ENCODE peak calls at places on chromosomes 6 and 20, in five cellular contexts. R, Y, S, A and G are unnamed samples.

GRCh38 chr6:154916857-154917256 is 78.3 kb upstream of the TIAM2 start:
- DNase-seq in Y (no peak), R (no peak), S (no peak), A (no peak), G (no peak)

GRCh38 chr6:139442188-139442625 is 67.8 kb upstream of the CITED2 start:
- DNase-seq in A (no peak), Y (no peak), R (no peak), S (no peak), G (no peak)

GRCh38 chr6:63975685-63976084 is 340.1 kb downstream of the PHF3 start:
- DNase-seq in Y (no peak), A (peak; percentile 21), R (no peak), S (peak; percentile 17), G (no peak)

GRCh38 chr6:89297695-89298351 is 17.3 kb downstream of the GABRR2 start:
- DNase-seq in S (peak; percentile 98), A (peak; percentile 97), R (no peak), Y (peak; percentile 64), G (peak; percentile 97)

GRCh38 chr20:25076731-25077609 is 5.0 kb downstream of the VSX1 start:
- DNase-seq in R (no peak), S (no peak), Y (peak; percentile 89), A (peak; percentile 52), G (peak; percentile 10)

GRCh38 chr6:95357380-95358025 is 219.8 kb upstream of the MANEA start:
- DNase-seq in S (no peak), R (no peak), Y (no peak), A (no peak), G (no peak)

GRCh38 chr6:110874880-110875547 is 429 bp downstream of the AMD1 start:
- DNase-seq in S (no peak), A (peak; percentile 27), R (peak; percentile 82), Y (no peak), G (peak; percentile 64)

GRCh38 chr6:121305957-121306607 is 28.2 kb downstream of the TBC1D32 start:
- DNase-seq in S (peak; percentile 45), A (peak; percentile 62), R (no peak), Y (peak; percentile 2), G (peak; percentile 39)

GRCh38 chr6:22756365-22756764 is 187.0 kb downstream of the HDGFL1 start:
- DNase-seq in S (peak; percentile 52), Y (no peak), A (no peak), R (no peak), G (peak; percentile 83)

GRCh38 chr20:49161428-49162152 is 26.5 kb downstream of the STAU1 start:
- DNase-seq in A (no peak), R (no peak), S (no peak), Y (no peak), G (no peak)

GRCh38 chr6:135693971-135694370 is 157.5 kb upstream of the PDE7B start:
- DNase-seq in R (no peak), Y (no peak), S (no peak), A (no peak), G (no peak)

GRCh38 chr6:153489479-153489878 is 358.4 kb upstream of the RGS17 start:
- DNase-seq in R (no peak), S (no peak), Y (no peak), A (no peak), G (no peak)

GRCh38 chr6:33192671-33193602 is 670 bp upstream of the COL11A2 start:
- DNase-seq in R (no peak), Y (no peak), A (peak; percentile 29), S (no peak), G (no peak)

GRCh38 chr6:28281288-28282064 is at the start of gene PGBD1:
- DNase-seq in R (peak; percentile 89), Y (peak; percentile 36), A (peak; percentile 85), S (peak; percentile 79), G (peak; percentile 75)

GRCh38 chr6:29941006-29941405 is 1.3 kb upstream of the HLA-A start:
- DNase-seq in Y (no peak), A (no peak), R (no peak), S (no peak), G (peak; percentile 32)

GRCh38 chr20:20235681-20236080 is 132.2 kb upstream of the INSM1 start:
- DNase-seq in Y (no peak), S (no peak), A (no peak), R (no peak), G (no peak)

GRCh38 chr6:159042824-159043181 is 2.0 kb downstream of the TAGAP start:
- DNase-seq in R (no peak), Y (no peak), S (no peak), A (no peak), G (no peak)

GRCh38 chr20:38547288-38547825 is 33.6 kb upstream of the ADIG start:
- DNase-seq in A (no peak), R (no peak), Y (no peak), S (no peak), G (no peak)

GRCh38 chr6:16540804-16541752 is 220.2 kb downstream of the ATXN1 start:
- DNase-seq in R (no peak), S (peak; percentile 33), A (peak; percentile 35), Y (no peak), G (no peak)
- TF ChIP-seq CTCF in R (peak; percentile 14), S (peak; percentile 33), A (peak; percentile 14), Y (no peak), G (no peak)

GRCh38 chr6:5992551-5993225 is 14.0 kb downstream of the NRN1 start:
- DNase-seq in R (no peak), A (no peak), Y (no peak), S (no peak), G (no peak)
- TF ChIP-seq CTCF in R (no peak), A (no peak), Y (no peak), S (no peak), G (no peak)

DNA sequence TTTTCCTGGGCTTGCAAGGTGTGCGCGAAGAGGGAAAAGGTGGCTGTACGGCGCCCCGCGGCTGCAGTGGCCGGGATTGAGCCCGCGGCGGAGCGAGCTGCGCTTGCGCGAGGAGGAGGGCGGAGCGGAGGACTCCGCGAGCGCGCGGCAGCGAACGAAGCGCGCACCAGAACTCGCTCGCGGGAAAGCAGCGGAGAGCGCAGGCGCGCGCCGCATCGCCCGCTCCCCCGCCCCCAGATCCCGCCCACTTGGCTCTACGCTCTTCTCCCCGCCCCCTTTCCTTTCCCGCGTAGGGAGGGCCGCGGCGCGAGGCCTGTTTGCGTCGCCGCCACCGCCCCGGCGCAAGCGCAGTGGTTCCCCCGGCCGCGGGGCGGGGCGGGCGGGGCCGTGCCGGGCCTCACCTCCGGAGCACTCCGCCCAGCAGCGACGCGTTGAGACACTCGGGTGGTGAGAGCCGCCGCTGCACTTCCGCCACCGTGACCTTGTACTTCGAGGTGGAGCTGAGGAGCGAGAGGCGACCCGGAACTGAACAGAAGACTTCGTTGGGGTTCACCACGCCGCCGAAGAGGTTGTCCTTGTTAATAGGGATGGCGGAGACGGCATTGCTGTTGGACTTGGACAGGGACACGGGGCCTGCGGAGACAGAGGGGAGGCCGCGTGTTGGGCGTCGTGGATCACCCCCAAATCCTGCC is 10.6 kb downstream of the TFAP2A start:
- DNase-seq in A (peak; percentile 97), S (peak; percentile 92), Y (peak; percentile 79), R (peak; percentile 97), G (peak; percentile 99)
- TF ChIP-seq CTCF in A (peak; percentile 44), S (peak; percentile 35), Y (peak; percentile 47), R (peak; percentile 40), G (peak; percentile 29)

DNA sequence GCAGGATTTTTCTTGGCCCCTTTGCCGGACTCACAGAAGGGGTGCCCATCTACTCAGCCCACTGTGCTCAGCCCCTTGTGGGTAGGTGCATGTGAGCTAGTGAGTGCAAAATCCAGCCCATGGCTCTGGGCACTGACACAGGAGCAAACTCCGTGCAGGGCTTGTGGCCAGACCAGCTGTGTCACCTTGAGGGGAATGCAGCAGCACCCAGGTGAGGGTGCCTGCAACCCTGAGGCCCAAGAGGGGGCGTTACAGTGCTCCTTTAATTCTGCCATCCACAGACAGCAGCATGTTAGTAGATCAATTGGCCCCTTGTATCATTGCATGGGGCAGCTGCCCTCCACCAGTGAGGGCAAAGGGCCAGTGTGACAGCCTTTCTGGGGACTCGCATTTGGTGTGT is 12.9 kb upstream of the IYD start:
- DNase-seq in Y (no peak), R (no peak), A (no peak), S (no peak), G (no peak)
- TF ChIP-seq CTCF in Y (no peak), R (no peak), A (no peak), S (no peak), G (no peak)